ENCODE peak calls at places on chromosomes 16 and 17, in four cellular contexts. U is body of pancreas; D is GM12865; V is stimulated activated CD8-positive, alpha-beta memory T cell treated with anti-CD3 and anti-CD28 coated beads, Interleukin-4, amount 100 ng/mL, for 1 hour. W is an unnamed sample.

GRCh38 chr17:8887834-8888703 is 20.6 kb upstream of the PIK3R6 start:
- DNase-seq in U (no peak), D (no peak), V (no peak), W (peak)

GRCh38 chr17:44221072-44221861 is 1.8 kb upstream of the UBTF start:
- DNase-seq in U (peak), D (peak), V (no peak), W (peak)

GRCh38 chr17:65750678-65751077 is 189.2 kb upstream of the AXIN2 start:
- DNase-seq in U (peak), D (peak), V (no peak), W (peak)

GRCh38 chr17:56153215-56153614 is at the start of gene ANKFN1:
- DNase-seq in U (no peak), D (no peak), V (no peak), W (no peak)

GRCh38 chr17:3866269-3866668 is 20.2 kb upstream of the NCBP3 start:
- DNase-seq in U (no peak), D (no peak), V (no peak), W (no peak)

GRCh38 chr16:83769397-83770008 is 38.3 kb upstream of the HSBP1 start:
- DNase-seq in U (no peak), D (no peak), V (no peak), W (peak)

GRCh38 chr16:1331712-1332617 is 1.5 kb upstream of the BAIAP3 start:
- DNase-seq in U (peak), D (peak), V (no peak), W (peak)

GRCh38 chr16:87255866-87256265 is 61.3 kb downstream of the C16orf95 start:
- DNase-seq in U (no peak), D (no peak), V (no peak), W (no peak)

GRCh38 chr16:78200623-78201096 is 101.2 kb downstream of the WWOX start:
- DNase-seq in U (peak), D (no peak), V (no peak), W (no peak)

GRCh38 chr17:34024303-34025178 is 230.5 kb upstream of the CCL2 start:
- DNase-seq in U (no peak), D (no peak), V (no peak), W (no peak)

GRCh38 chr16:12350945-12351344 is 374.4 kb downstream of the SNX29 start:
- DNase-seq in U (no peak), D (no peak), V (no peak), W (no peak)

W was measured in mucosa of gallbladder.